ENCODE peak calls at places on chromosomes 6 and 20, in ten cellular contexts. One of them, this sample, is unnamed.

GRCh38 chr20:58839474-58839874 is 11.2 kb downstream of the GNAS-AS1 start:
- DNase-seq in IMR-90: peak; percentile 24
- DNase-seq in transverse colon: no peak
- DNase-seq in breast epithelium: no peak
- DNase-seq in endothelial cell of umbilical vein: peak; percentile 21
- DNase-seq in K562: peak; percentile 50
- DNase-seq in tibial nerve: no peak
- DNase-seq in right lobe of liver: peak; percentile 44
- DNase-seq in A549: peak; percentile 70
- DNase-seq in body of pancreas: peak; percentile 46
- DNase-seq in this sample: no peak

GRCh38 chr6:44071670-44072451 is 55.4 kb downstream of the MRPL14 start:
- DNase-seq in body of pancreas: no peak
- DNase-seq in right lobe of liver: no peak
- DNase-seq in endothelial cell of umbilical vein: peak; percentile 31
- DNase-seq in IMR-90: peak; percentile 98
- DNase-seq in breast epithelium: no peak
- DNase-seq in A549: no peak
- DNase-seq in transverse colon: no peak
- DNase-seq in K562: peak; percentile 54
- DNase-seq in tibial nerve: no peak
- DNase-seq in this sample: no peak

GRCh38 chr6:38262041-38262440 is 377.7 kb downstream of the BTBD9 start:
- DNase-seq in transverse colon: no peak
- DNase-seq in IMR-90: peak; percentile 92
- DNase-seq in body of pancreas: no peak
- DNase-seq in breast epithelium: no peak
- DNase-seq in endothelial cell of umbilical vein: peak; percentile 90
- DNase-seq in K562: no peak
- DNase-seq in A549: peak; percentile 65
- DNase-seq in tibial nerve: no peak
- DNase-seq in right lobe of liver: no peak
- DNase-seq in this sample: no peak

GRCh38 chr20:62449951-62450815 is 22.8 kb upstream of the RBBP8NL start:
- DNase-seq in K562: no peak
- DNase-seq in endothelial cell of umbilical vein: no peak
- DNase-seq in IMR-90: no peak
- DNase-seq in breast epithelium: no peak
- DNase-seq in body of pancreas: no peak
- DNase-seq in A549: peak; percentile 29
- DNase-seq in right lobe of liver: no peak
- DNase-seq in tibial nerve: no peak
- DNase-seq in transverse colon: peak; percentile 22
- DNase-seq in this sample: no peak

GRCh38 chr20:51440589-51440988 is 101.9 kb downstream of the NFATC2 start:
- DNase-seq in A549: no peak
- DNase-seq in breast epithelium: no peak
- DNase-seq in transverse colon: no peak
- DNase-seq in tibial nerve: no peak
- DNase-seq in endothelial cell of umbilical vein: no peak
- DNase-seq in K562: no peak
- DNase-seq in IMR-90: no peak
- DNase-seq in body of pancreas: no peak
- DNase-seq in right lobe of liver: no peak
- DNase-seq in this sample: no peak

GRCh38 chr6:3529721-3530120 is 72.9 kb upstream of the SLC22A23 start:
- DNase-seq in right lobe of liver: no peak
- DNase-seq in tibial nerve: no peak
- DNase-seq in breast epithelium: no peak
- DNase-seq in K562: no peak
- DNase-seq in IMR-90: no peak
- DNase-seq in body of pancreas: no peak
- DNase-seq in A549: no peak
- DNase-seq in endothelial cell of umbilical vein: no peak
- DNase-seq in transverse colon: no peak
- DNase-seq in this sample: no peak

GRCh38 chr6:170178266-170178560 is 112.7 kb downstream of the DLL1 start:
- DNase-seq in transverse colon: no peak
- DNase-seq in IMR-90: no peak
- DNase-seq in A549: no peak
- DNase-seq in tibial nerve: no peak
- DNase-seq in endothelial cell of umbilical vein: no peak
- DNase-seq in right lobe of liver: no peak
- DNase-seq in breast epithelium: no peak
- DNase-seq in body of pancreas: no peak
- DNase-seq in K562: no peak
- DNase-seq in this sample: no peak

GRCh38 chr20:1861996-1862664 is 33.1 kb upstream of the SIRPA start:
- DNase-seq in K562: no peak
- DNase-seq in endothelial cell of umbilical vein: no peak
- DNase-seq in transverse colon: no peak
- DNase-seq in A549: no peak
- DNase-seq in breast epithelium: no peak
- DNase-seq in right lobe of liver: no peak
- DNase-seq in tibial nerve: no peak
- DNase-seq in body of pancreas: no peak
- DNase-seq in IMR-90: no peak
- DNase-seq in this sample: no peak

GRCh38 chr20:36528875-36529425 is 12.4 kb upstream of the MYL9 start:
- DNase-seq in K562: no peak
- DNase-seq in endothelial cell of umbilical vein: no peak
- DNase-seq in body of pancreas: no peak
- DNase-seq in transverse colon: no peak
- DNase-seq in right lobe of liver: no peak
- DNase-seq in IMR-90: no peak
- DNase-seq in A549: no peak
- DNase-seq in breast epithelium: no peak
- DNase-seq in tibial nerve: no peak
- DNase-seq in this sample: no peak

GRCh38 chr20:36526521-36527011 is 14.8 kb upstream of the MYL9 start:
- DNase-seq in A549: no peak
- DNase-seq in IMR-90: no peak
- DNase-seq in transverse colon: no peak
- DNase-seq in breast epithelium: no peak
- DNase-seq in tibial nerve: no peak
- DNase-seq in endothelial cell of umbilical vein: no peak
- DNase-seq in K562: no peak
- DNase-seq in right lobe of liver: no peak
- DNase-seq in body of pancreas: no peak
- DNase-seq in this sample: no peak

GRCh38 chr20:36525620-36526365 is 15.5 kb upstream of the MYL9 start:
- DNase-seq in body of pancreas: no peak
- DNase-seq in breast epithelium: no peak
- DNase-seq in endothelial cell of umbilical vein: no peak
- DNase-seq in K562: no peak
- DNase-seq in IMR-90: no peak
- DNase-seq in transverse colon: no peak
- DNase-seq in A549: no peak
- DNase-seq in tibial nerve: no peak
- DNase-seq in right lobe of liver: no peak
- DNase-seq in this sample: no peak

GRCh38 chr20:36528176-36528874 is 13.0 kb upstream of the MYL9 start:
- DNase-seq in breast epithelium: no peak
- DNase-seq in transverse colon: no peak
- DNase-seq in right lobe of liver: no peak
- DNase-seq in A549: no peak
- DNase-seq in endothelial cell of umbilical vein: no peak
- DNase-seq in K562: no peak
- DNase-seq in body of pancreas: no peak
- DNase-seq in IMR-90: no peak
- DNase-seq in tibial nerve: no peak
- DNase-seq in this sample: no peak

GRCh38 chr20:36527331-36528125 is 13.8 kb upstream of the MYL9 start:
- DNase-seq in body of pancreas: peak; percentile 76
- DNase-seq in breast epithelium: no peak
- DNase-seq in tibial nerve: no peak
- DNase-seq in transverse colon: no peak
- DNase-seq in A549: no peak
- DNase-seq in right lobe of liver: no peak
- DNase-seq in IMR-90: no peak
- DNase-seq in endothelial cell of umbilical vein: no peak
- DNase-seq in K562: no peak
- DNase-seq in this sample: no peak
- TF ChIP-seq POLR2A in body of pancreas: no peak
- TF ChIP-seq POLR2A in breast epithelium: no peak
- TF ChIP-seq POLR2A in tibial nerve: no peak
- TF ChIP-seq POLR2A in transverse colon: no peak
- TF ChIP-seq POLR2A in A549: no peak
- TF ChIP-seq POLR2A in right lobe of liver: no peak
- TF ChIP-seq POLR2A in IMR-90: no peak
- TF ChIP-seq POLR2A in endothelial cell of umbilical vein: no peak
- TF ChIP-seq POLR2A in K562: no peak
- TF ChIP-seq POLR2A in this sample: no peak

GRCh38 chr6:111777357-111777756 is 95.9 kb downstream of the FYN start:
- DNase-seq in tibial nerve: no peak
- DNase-seq in IMR-90: no peak
- DNase-seq in transverse colon: no peak
- DNase-seq in breast epithelium: no peak
- DNase-seq in A549: no peak
- DNase-seq in body of pancreas: no peak
- DNase-seq in endothelial cell of umbilical vein: no peak
- DNase-seq in K562: peak; percentile 23
- DNase-seq in right lobe of liver: no peak
- DNase-seq in this sample: no peak

GRCh38 chr6:111776236-111777189 is 96.7 kb downstream of the FYN start:
- DNase-seq in breast epithelium: no peak
- DNase-seq in right lobe of liver: no peak
- DNase-seq in endothelial cell of umbilical vein: no peak
- DNase-seq in tibial nerve: no peak
- DNase-seq in A549: no peak
- DNase-seq in body of pancreas: no peak
- DNase-seq in transverse colon: no peak
- DNase-seq in K562: no peak
- DNase-seq in IMR-90: no peak
- DNase-seq in this sample: no peak

GRCh38 chr6:111781055-111781708 is 92.1 kb downstream of the FYN start:
- DNase-seq in K562: peak; percentile 62
- DNase-seq in endothelial cell of umbilical vein: no peak
- DNase-seq in tibial nerve: no peak
- DNase-seq in A549: no peak
- DNase-seq in breast epithelium: no peak
- DNase-seq in transverse colon: no peak
- DNase-seq in right lobe of liver: no peak
- DNase-seq in body of pancreas: no peak
- DNase-seq in IMR-90: peak; percentile 68
- DNase-seq in this sample: no peak

GRCh38 chr6:111779660-111780059 is 93.6 kb downstream of the FYN start:
- DNase-seq in transverse colon: no peak
- DNase-seq in A549: no peak
- DNase-seq in endothelial cell of umbilical vein: no peak
- DNase-seq in body of pancreas: no peak
- DNase-seq in breast epithelium: no peak
- DNase-seq in IMR-90: no peak
- DNase-seq in K562: no peak
- DNase-seq in tibial nerve: no peak
- DNase-seq in right lobe of liver: no peak
- DNase-seq in this sample: no peak

DNA sequence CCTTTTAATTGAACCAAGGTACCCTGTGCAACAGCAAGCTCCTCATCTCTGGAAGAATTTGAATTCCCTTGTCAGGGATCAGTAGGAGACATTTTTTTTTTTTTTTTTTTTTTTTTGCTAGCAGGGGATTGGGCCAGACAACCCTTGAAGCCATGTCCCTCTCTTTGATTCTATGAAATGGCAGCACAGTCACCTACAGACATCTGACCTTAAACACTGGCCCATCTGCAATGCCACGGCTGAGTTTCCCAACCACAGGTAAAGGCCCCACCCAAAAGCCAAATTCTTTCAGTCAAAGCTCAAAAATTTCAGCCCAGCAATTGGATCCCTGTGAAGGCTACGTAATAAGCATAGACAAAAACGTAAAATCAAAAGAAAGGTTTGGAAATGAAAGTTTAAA is 94.2 kb downstream of the FYN start:
- DNase-seq in tibial nerve: no peak
- DNase-seq in transverse colon: no peak
- DNase-seq in IMR-90: no peak
- DNase-seq in A549: no peak
- DNase-seq in endothelial cell of umbilical vein: no peak
- DNase-seq in body of pancreas: no peak
- DNase-seq in K562: no peak
- DNase-seq in breast epithelium: no peak
- DNase-seq in right lobe of liver: no peak
- DNase-seq in this sample: no peak
- H3K4me1 ChIP-seq in tibial nerve: peaks cover 16% of the 10 kb centered on the region
- H3K4me1 ChIP-seq in transverse colon: no peaks in the 10 kb centered on the region
- H3K4me1 ChIP-seq in IMR-90: peaks cover 4% of the 10 kb centered on the region
- H3K4me1 ChIP-seq in A549: no peaks in the 10 kb centered on the region
- H3K4me1 ChIP-seq in endothelial cell of umbilical vein: peaks cover 5% of the 10 kb centered on the region
- H3K4me1 ChIP-seq in body of pancreas: no peaks in the 10 kb centered on the region
- H3K4me1 ChIP-seq in K562: no peaks in the 10 kb centered on the region
- H3K4me1 ChIP-seq in breast epithelium: no peaks in the 10 kb centered on the region
- H3K4me1 ChIP-seq in right lobe of liver: no peaks in the 10 kb centered on the region
- H3K4me1 ChIP-seq in this sample: peaks cover 68% of the 10 kb centered on the region

GRCh38 chr20:3811421-3812258 is 8.7 kb upstream of the AP5S1 start:
- DNase-seq in tibial nerve: peak; percentile 99
- DNase-seq in right lobe of liver: peak; percentile 99
- DNase-seq in endothelial cell of umbilical vein: peak; percentile 97
- DNase-seq in breast epithelium: peak; percentile 98
- DNase-seq in transverse colon: peak; percentile 98
- DNase-seq in IMR-90: peak; percentile 99
- DNase-seq in A549: peak; percentile 100
- DNase-seq in K562: peak; percentile 46
- DNase-seq in body of pancreas: peak; percentile 100
- DNase-seq in this sample: peak; percentile 99
- TF ChIP-seq POLR2A in tibial nerve: peak; percentile 76
- TF ChIP-seq POLR2A in right lobe of liver: peak; percentile 74
- TF ChIP-seq POLR2A in endothelial cell of umbilical vein: peak; percentile 50
- TF ChIP-seq POLR2A in breast epithelium: peak; percentile 38
- TF ChIP-seq POLR2A in transverse colon: peak; percentile 78
- TF ChIP-seq POLR2A in IMR-90: peak; percentile 64
- TF ChIP-seq POLR2A in A549: peak; percentile 19
- TF ChIP-seq POLR2A in K562: no peak
- TF ChIP-seq POLR2A in body of pancreas: peak; percentile 86
- TF ChIP-seq POLR2A in this sample: peak; percentile 23

DNA sequence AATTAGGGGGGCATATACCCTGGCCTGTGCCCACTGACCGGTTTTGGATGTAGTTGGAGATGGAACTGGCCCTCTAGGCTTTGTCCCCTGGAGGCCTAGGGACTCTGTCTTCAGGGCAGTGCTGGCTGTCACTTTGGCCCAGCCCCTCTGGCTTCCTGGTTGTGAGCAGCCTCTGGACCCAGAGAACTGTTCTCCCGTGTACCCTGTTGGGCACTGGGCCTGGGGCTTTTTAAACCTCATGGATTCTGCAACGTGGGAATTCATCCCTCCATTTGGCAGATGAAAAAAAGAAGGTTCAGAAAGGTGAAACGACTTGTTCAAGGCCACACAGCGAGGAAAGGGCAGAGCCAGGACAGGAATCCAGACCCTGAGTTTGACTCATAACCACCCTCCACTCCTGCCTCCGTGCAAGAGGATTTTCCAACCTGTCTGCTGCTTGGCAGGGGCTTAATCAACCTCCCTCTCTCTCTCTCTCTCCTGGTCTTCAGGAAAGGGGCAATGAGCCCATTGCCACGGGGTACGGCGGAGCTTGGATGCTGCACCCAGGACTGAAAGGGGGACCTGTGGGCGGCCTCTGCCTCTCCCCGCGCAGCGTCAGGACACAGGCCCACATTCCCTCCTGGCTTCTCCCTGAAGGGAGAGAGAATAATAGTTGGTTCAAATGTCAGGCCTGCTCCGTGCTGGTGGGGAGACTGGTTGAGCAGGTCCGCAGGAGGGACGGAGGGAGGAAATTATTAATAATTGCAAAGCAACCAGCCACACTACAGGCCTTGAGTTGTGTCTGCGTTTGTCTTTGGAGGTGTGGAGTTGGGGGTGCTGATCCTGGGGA is 56.0 kb downstream of the CEBPB start:
- DNase-seq in body of pancreas: peak; percentile 58
- DNase-seq in breast epithelium: peak; percentile 68
- DNase-seq in right lobe of liver: no peak
- DNase-seq in transverse colon: no peak
- DNase-seq in A549: no peak
- DNase-seq in IMR-90: no peak
- DNase-seq in K562: no peak
- DNase-seq in endothelial cell of umbilical vein: no peak
- DNase-seq in tibial nerve: no peak
- DNase-seq in this sample: peak; percentile 69
- H3K4me1 ChIP-seq in body of pancreas: peaks cover 57% of the 10 kb centered on the region
- H3K4me1 ChIP-seq in breast epithelium: peaks cover 44% of the 10 kb centered on the region
- H3K4me1 ChIP-seq in right lobe of liver: no peaks in the 10 kb centered on the region
- H3K4me1 ChIP-seq in transverse colon: peaks cover 14% of the 10 kb centered on the region
- H3K4me1 ChIP-seq in A549: peaks cover 49% of the 10 kb centered on the region
- H3K4me1 ChIP-seq in IMR-90: peaks cover 9% of the 10 kb centered on the region
- H3K4me1 ChIP-seq in K562: peaks cover 23% of the 10 kb centered on the region
- H3K4me1 ChIP-seq in endothelial cell of umbilical vein: no peaks in the 10 kb centered on the region
- H3K4me1 ChIP-seq in tibial nerve: peaks cover 11% of the 10 kb centered on the region
- H3K4me1 ChIP-seq in this sample: peaks cover 57% of the 10 kb centered on the region

This sample was measured in stomach.